ENCODE peak calls at places on chromosome 10, in six cellular contexts. N is GM23338; W is activated T-cell treated with anti-CD3 and anti-CD28 coated beads, Interleukin-2, amount 50 U/mL, for 4 hours; V is ovary; G is fibroblast of gingiva; Z is SHP77 treated with DMSO at 0.1 percent for 48 hours. H is an unnamed sample.

GRCh38 chr10:84540617-84541288 is 212.4 kb downstream of the CCSER2 start:
- DNase-seq in G (peak; percentile 24), W (peak; percentile 65), N (peak; percentile 91), Z (no peak), V (peak; percentile 12), H (peak; percentile 16)

GRCh38 chr10:7343040-7343439 is 67.8 kb downstream of the SFMBT2 start:
- DNase-seq in Z (no peak), V (no peak), N (no peak), W (no peak), G (no peak), H (no peak)

GRCh38 chr10:69010151-69010640 is 21.6 kb downstream of the KIFBP start:
- DNase-seq in N (no peak), W (no peak), G (no peak), V (no peak), Z (no peak), H (no peak)

GRCh38 chr10:128078136-128078969 is 47.9 kb downstream of the MKI67 start:
- DNase-seq in Z (no peak), N (peak; percentile 77), W (peak; percentile 37), V (no peak), G (peak; percentile 28), H (no peak)

GRCh38 chr10:17734432-17735110 is 17.4 kb upstream of the TMEM236 start:
- DNase-seq in G (no peak), W (no peak), V (no peak), N (no peak), Z (no peak), H (no peak)

GRCh38 chr10:97096327-97097153 is 89.2 kb downstream of the SLIT1 start:
- DNase-seq in V (peak; percentile 38), N (no peak), G (no peak), W (no peak), Z (no peak), H (no peak)

GRCh38 chr10:95663496-95663895 is 7.0 kb upstream of the ALDH18A1 start:
- DNase-seq in V (no peak), W (no peak), Z (no peak), G (no peak), N (no peak), H (no peak)

GRCh38 chr10:60377955-60378354 is 11.7 kb downstream of the ANK3 start:
- DNase-seq in Z (no peak), W (no peak), N (no peak), V (no peak), G (no peak), H (no peak)

GRCh38 chr10:113236998-113237397 is 287.0 kb downstream of the TCF7L2 start:
- DNase-seq in V (no peak), W (no peak), N (no peak), Z (no peak), G (no peak), H (no peak)